ENCODE peak calls at places on chromosome 22, in eight cellular contexts. One of them, this sample, is unnamed.

GRCh38 chr22:19223617-19224016 is 45.1 kb upstream of the SLC25A1 start:
- DNase-seq in WTC11: no peak
- DNase-seq in H9: no peak
- DNase-seq in neural progenitor cell: no peak
- DNase-seq in GM12864: no peak
- DNase-seq in brain microvascular endothelial cell: no peak
- DNase-seq in right lobe of liver: no peak
- DNase-seq in amniotic epithelial cell: no peak
- DNase-seq in this sample: no peak

GRCh38 chr22:50363411-50364194 is 20.5 kb downstream of the PPP6R2 start:
- DNase-seq in WTC11: no peak
- DNase-seq in H9: no peak
- DNase-seq in neural progenitor cell: no peak
- DNase-seq in GM12864: no peak
- DNase-seq in brain microvascular endothelial cell: no peak
- DNase-seq in right lobe of liver: no peak
- DNase-seq in amniotic epithelial cell: no peak
- DNase-seq in this sample: no peak

GRCh38 chr22:27100789-27101188 is 443.4 kb downstream of the MIAT start:
- DNase-seq in WTC11: peak
- DNase-seq in H9: peak
- DNase-seq in neural progenitor cell: peak
- DNase-seq in GM12864: no peak
- DNase-seq in brain microvascular endothelial cell: peak
- DNase-seq in right lobe of liver: no peak
- DNase-seq in amniotic epithelial cell: peak
- DNase-seq in this sample: no peak

GRCh38 chr22:46911341-46911740 is 148.9 kb downstream of the TBC1D22A start:
- DNase-seq in WTC11: no peak
- DNase-seq in H9: no peak
- DNase-seq in neural progenitor cell: no peak
- DNase-seq in GM12864: no peak
- DNase-seq in brain microvascular endothelial cell: no peak
- DNase-seq in right lobe of liver: no peak
- DNase-seq in amniotic epithelial cell: no peak
- DNase-seq in this sample: peak

GRCh38 chr22:44484618-44485017 is 13.4 kb downstream of the RTL6 start:
- DNase-seq in WTC11: no peak
- DNase-seq in H9: no peak
- DNase-seq in neural progenitor cell: no peak
- DNase-seq in GM12864: no peak
- DNase-seq in brain microvascular endothelial cell: no peak
- DNase-seq in right lobe of liver: no peak
- DNase-seq in amniotic epithelial cell: no peak
- DNase-seq in this sample: no peak

GRCh38 chr22:22404598-22405284 is 103.8 kb downstream of the ZNF280B start:
- DNase-seq in WTC11: no peak
- DNase-seq in H9: peak
- DNase-seq in neural progenitor cell: no peak
- DNase-seq in GM12864: no peak
- DNase-seq in brain microvascular endothelial cell: no peak
- DNase-seq in right lobe of liver: no peak
- DNase-seq in amniotic epithelial cell: no peak
- DNase-seq in this sample: peak

GRCh38 chr22:37462983-37463382 is 23.2 kb downstream of the MFNG start:
- DNase-seq in WTC11: peak
- DNase-seq in H9: peak
- DNase-seq in neural progenitor cell: peak
- DNase-seq in GM12864: no peak
- DNase-seq in brain microvascular endothelial cell: no peak
- DNase-seq in right lobe of liver: no peak
- DNase-seq in amniotic epithelial cell: peak
- DNase-seq in this sample: no peak

GRCh38 chr22:26777402-26777801 is 120.0 kb downstream of the MIAT start:
- DNase-seq in WTC11: no peak
- DNase-seq in H9: peak
- DNase-seq in neural progenitor cell: no peak
- DNase-seq in GM12864: no peak
- DNase-seq in brain microvascular endothelial cell: no peak
- DNase-seq in right lobe of liver: no peak
- DNase-seq in amniotic epithelial cell: no peak
- DNase-seq in this sample: no peak

GRCh38 chr22:44375451-44375850 is 62.7 kb upstream of the SHISAL1 start:
- DNase-seq in WTC11: no peak
- DNase-seq in H9: no peak
- DNase-seq in neural progenitor cell: no peak
- DNase-seq in GM12864: no peak
- DNase-seq in brain microvascular endothelial cell: no peak
- DNase-seq in right lobe of liver: no peak
- DNase-seq in amniotic epithelial cell: peak
- DNase-seq in this sample: no peak

GRCh38 chr22:25702571-25703167 is 39.3 kb upstream of the MYO18B start:
- DNase-seq in WTC11: no peak
- DNase-seq in H9: no peak
- DNase-seq in neural progenitor cell: no peak
- DNase-seq in GM12864: peak
- DNase-seq in brain microvascular endothelial cell: peak
- DNase-seq in right lobe of liver: no peak
- DNase-seq in amniotic epithelial cell: no peak
- DNase-seq in this sample: no peak

GRCh38 chr22:30968015-30968923 is at the start of gene MORC2:
- DNase-seq in WTC11: peak
- DNase-seq in H9: peak
- DNase-seq in neural progenitor cell: no peak
- DNase-seq in GM12864: no peak
- DNase-seq in brain microvascular endothelial cell: no peak
- DNase-seq in right lobe of liver: peak
- DNase-seq in amniotic epithelial cell: peak
- DNase-seq in this sample: peak

GRCh38 chr22:49158741-49159564 is 668.7 kb downstream of the BRD1 start:
- DNase-seq in WTC11: no peak
- DNase-seq in H9: no peak
- DNase-seq in neural progenitor cell: no peak
- DNase-seq in GM12864: no peak
- DNase-seq in brain microvascular endothelial cell: no peak
- DNase-seq in right lobe of liver: peak
- DNase-seq in amniotic epithelial cell: no peak
- DNase-seq in this sample: no peak

GRCh38 chr22:31155425-31155824 is 4.6 kb upstream of the RNF185 start:
- DNase-seq in WTC11: no peak
- DNase-seq in H9: no peak
- DNase-seq in neural progenitor cell: no peak
- DNase-seq in GM12864: no peak
- DNase-seq in brain microvascular endothelial cell: no peak
- DNase-seq in right lobe of liver: no peak
- DNase-seq in amniotic epithelial cell: peak
- DNase-seq in this sample: no peak

GRCh38 chr22:23409976-23410375 is 170.1 kb downstream of the IGLL1 start:
- DNase-seq in WTC11: no peak
- DNase-seq in H9: no peak
- DNase-seq in neural progenitor cell: no peak
- DNase-seq in GM12864: no peak
- DNase-seq in brain microvascular endothelial cell: no peak
- DNase-seq in right lobe of liver: no peak
- DNase-seq in amniotic epithelial cell: peak
- DNase-seq in this sample: no peak

GRCh38 chr22:38490915-38491314 is 15.2 kb downstream of the DDX17 start:
- DNase-seq in WTC11: no peak
- DNase-seq in H9: no peak
- DNase-seq in neural progenitor cell: no peak
- DNase-seq in GM12864: no peak
- DNase-seq in brain microvascular endothelial cell: peak
- DNase-seq in right lobe of liver: peak
- DNase-seq in amniotic epithelial cell: peak
- DNase-seq in this sample: peak

GRCh38 chr22:31036671-31037550 is 44.2 kb upstream of the SMTN start:
- DNase-seq in WTC11: no peak
- DNase-seq in H9: no peak
- DNase-seq in neural progenitor cell: no peak
- DNase-seq in GM12864: no peak
- DNase-seq in brain microvascular endothelial cell: peak
- DNase-seq in right lobe of liver: no peak
- DNase-seq in amniotic epithelial cell: peak
- DNase-seq in this sample: no peak

GRCh38 chr22:37907036-37907954 is 1.2 kb downstream of the MICALL1 start:
- DNase-seq in WTC11: no peak
- DNase-seq in H9: no peak
- DNase-seq in neural progenitor cell: no peak
- DNase-seq in GM12864: no peak
- DNase-seq in brain microvascular endothelial cell: no peak
- DNase-seq in right lobe of liver: no peak
- DNase-seq in amniotic epithelial cell: peak
- DNase-seq in this sample: no peak

GRCh38 chr22:38923463-38924196 is 33.8 kb upstream of the APOBEC3A start:
- DNase-seq in WTC11: no peak
- DNase-seq in H9: peak
- DNase-seq in neural progenitor cell: peak
- DNase-seq in GM12864: no peak
- DNase-seq in brain microvascular endothelial cell: peak
- DNase-seq in right lobe of liver: no peak
- DNase-seq in amniotic epithelial cell: peak
- DNase-seq in this sample: no peak

GRCh38 chr22:49997932-49998717 is 14.4 kb downstream of the IL17REL start:
- DNase-seq in WTC11: no peak
- DNase-seq in H9: no peak
- DNase-seq in neural progenitor cell: no peak
- DNase-seq in GM12864: no peak
- DNase-seq in brain microvascular endothelial cell: no peak
- DNase-seq in right lobe of liver: peak
- DNase-seq in amniotic epithelial cell: no peak
- DNase-seq in this sample: peak

GRCh38 chr22:22558972-22559603 is at the start of gene PRAME:
- DNase-seq in WTC11: peak
- DNase-seq in H9: peak
- DNase-seq in neural progenitor cell: peak
- DNase-seq in GM12864: peak
- DNase-seq in brain microvascular endothelial cell: peak
- DNase-seq in right lobe of liver: no peak
- DNase-seq in amniotic epithelial cell: peak
- DNase-seq in this sample: no peak

GRCh38 chr22:19122143-19122751 is at the start of gene DGCR2:
- DNase-seq in WTC11: peak
- DNase-seq in H9: peak
- DNase-seq in neural progenitor cell: peak
- DNase-seq in GM12864: peak
- DNase-seq in brain microvascular endothelial cell: peak
- DNase-seq in right lobe of liver: peak
- DNase-seq in amniotic epithelial cell: peak
- DNase-seq in this sample: peak

GRCh38 chr22:25281675-25282345 is 62.4 kb downstream of the CRYBB2 start:
- DNase-seq in WTC11: no peak
- DNase-seq in H9: peak
- DNase-seq in neural progenitor cell: peak
- DNase-seq in GM12864: no peak
- DNase-seq in brain microvascular endothelial cell: no peak
- DNase-seq in right lobe of liver: no peak
- DNase-seq in amniotic epithelial cell: no peak
- DNase-seq in this sample: no peak

GRCh38 chr22:39938509-39938908 is 21.7 kb upstream of the TMA7B start:
- DNase-seq in WTC11: no peak
- DNase-seq in H9: no peak
- DNase-seq in neural progenitor cell: no peak
- DNase-seq in GM12864: no peak
- DNase-seq in brain microvascular endothelial cell: no peak
- DNase-seq in right lobe of liver: no peak
- DNase-seq in amniotic epithelial cell: no peak
- DNase-seq in this sample: no peak

GRCh38 chr22:21927174-21927823 is 25.3 kb downstream of the PPM1F start:
- DNase-seq in WTC11: no peak
- DNase-seq in H9: no peak
- DNase-seq in neural progenitor cell: no peak
- DNase-seq in GM12864: no peak
- DNase-seq in brain microvascular endothelial cell: no peak
- DNase-seq in right lobe of liver: no peak
- DNase-seq in amniotic epithelial cell: no peak
- DNase-seq in this sample: no peak

GRCh38 chr22:37742374-37743092 is 45.7 kb downstream of the TRIOBP start:
- DNase-seq in WTC11: no peak
- DNase-seq in H9: no peak
- DNase-seq in neural progenitor cell: no peak
- DNase-seq in GM12864: no peak
- DNase-seq in brain microvascular endothelial cell: peak
- DNase-seq in right lobe of liver: no peak
- DNase-seq in amniotic epithelial cell: peak
- DNase-seq in this sample: no peak

GRCh38 chr22:17919276-17920144 is 104.9 kb downstream of the MICAL3 start:
- DNase-seq in WTC11: no peak
- DNase-seq in H9: peak
- DNase-seq in neural progenitor cell: no peak
- DNase-seq in GM12864: no peak
- DNase-seq in brain microvascular endothelial cell: no peak
- DNase-seq in right lobe of liver: no peak
- DNase-seq in amniotic epithelial cell: no peak
- DNase-seq in this sample: no peak

GRCh38 chr22:22745225-22746060 is 101.0 kb downstream of the GGTLC2 start:
- DNase-seq in WTC11: peak
- DNase-seq in H9: peak
- DNase-seq in neural progenitor cell: peak
- DNase-seq in GM12864: no peak
- DNase-seq in brain microvascular endothelial cell: peak
- DNase-seq in right lobe of liver: peak
- DNase-seq in amniotic epithelial cell: peak
- DNase-seq in this sample: no peak

GRCh38 chr22:48838376-48838775 is 989.3 kb downstream of the BRD1 start:
- DNase-seq in WTC11: no peak
- DNase-seq in H9: no peak
- DNase-seq in neural progenitor cell: no peak
- DNase-seq in GM12864: no peak
- DNase-seq in brain microvascular endothelial cell: no peak
- DNase-seq in right lobe of liver: peak
- DNase-seq in amniotic epithelial cell: no peak
- DNase-seq in this sample: no peak

GRCh38 chr22:47304854-47305253 is 542.4 kb downstream of the TBC1D22A start:
- DNase-seq in WTC11: no peak
- DNase-seq in H9: no peak
- DNase-seq in neural progenitor cell: no peak
- DNase-seq in GM12864: no peak
- DNase-seq in brain microvascular endothelial cell: no peak
- DNase-seq in right lobe of liver: no peak
- DNase-seq in amniotic epithelial cell: no peak
- DNase-seq in this sample: no peak

GRCh38 chr22:22770280-22770871 is 117.2 kb upstream of the IGLL5 start:
- DNase-seq in WTC11: peak
- DNase-seq in H9: peak
- DNase-seq in neural progenitor cell: peak
- DNase-seq in GM12864: no peak
- DNase-seq in brain microvascular endothelial cell: peak
- DNase-seq in right lobe of liver: peak
- DNase-seq in amniotic epithelial cell: peak
- DNase-seq in this sample: peak

GRCh38 chr22:49269371-49269770 is 558.3 kb downstream of the BRD1 start:
- DNase-seq in WTC11: peak
- DNase-seq in H9: peak
- DNase-seq in neural progenitor cell: peak
- DNase-seq in GM12864: no peak
- DNase-seq in brain microvascular endothelial cell: no peak
- DNase-seq in right lobe of liver: no peak
- DNase-seq in amniotic epithelial cell: no peak
- DNase-seq in this sample: peak

This sample was measured in left lobe of liver.